ENCODE peak calls at places on chromosome 22, in ten cellular contexts. R is SK-N-SH, O is A549, W is mesendoderm, T is H1, E is spleen, S is ascending aorta, Y is neural progenitor cell, H is left ventricle myocardium inferior, U is MM.1S. K is an unnamed sample. For H3K4me1, the result is how much of the 10 kb centered on the place peaks cover.

GRCh38 chr22:24474221-24474620 is 20.9 kb upstream of the UPB1 start:
- DNase-seq in R (no peak), O (no peak), W (peak), T (no peak), E (no peak), S (no peak), Y (no peak), H (no peak), U (no peak), K (no peak)

GRCh38 chr22:22720724-22721261 is 76.4 kb downstream of the GGTLC2 start:
- DNase-seq in R (no peak), O (no peak), W (no peak), T (no peak), E (no peak), S (no peak), Y (no peak), H (no peak), U (peak), K (no peak)

GRCh38 chr22:27801616-27802388 is at the start of gene MN1:
- DNase-seq in R (peak), O (peak), W (no peak), T (no peak), E (no peak), S (peak), Y (peak), H (peak), U (no peak), K (peak)

GRCh38 chr22:27063381-27063780 is 406.0 kb downstream of the MIAT start:
- DNase-seq in R (peak), O (no peak), W (no peak), T (no peak), E (no peak), S (no peak), Y (no peak), H (no peak), U (no peak), K (no peak)

GRCh38 chr22:31089101-31090100 is 8.3 kb downstream of the SMTN start:
- DNase-seq in R (peak), O (no peak), W (no peak), T (no peak), E (peak), S (peak), Y (peak), H (no peak), U (peak), K (no peak)

GRCh38 chr22:47352920-47353700 is 590.7 kb downstream of the TBC1D22A start:
- DNase-seq in R (no peak), O (no peak), W (no peak), T (no peak), E (peak), S (no peak), Y (no peak), H (no peak), U (no peak), K (no peak)

GRCh38 chr22:17980638-17981051 is 43.7 kb downstream of the MICAL3 start:
- DNase-seq in R (peak), O (no peak), W (no peak), T (no peak), E (peak), S (no peak), Y (peak), H (peak), U (no peak), K (no peak)

GRCh38 chr22:40345801-40346177 is 511 bp upstream of the ADSL start:
- DNase-seq in R (peak), O (no peak), W (no peak), T (no peak), E (peak), S (no peak), Y (peak), H (no peak), U (peak), K (peak)

GRCh38 chr22:23376256-23376655 is 195.9 kb downstream of the BCR start:
- DNase-seq in R (no peak), O (peak), W (peak), T (no peak), E (no peak), S (no peak), Y (no peak), H (no peak), U (peak), K (no peak)

GRCh38 chr22:46107753-46108563 is 42.4 kb upstream of the PPARA start:
- DNase-seq in R (peak), O (no peak), W (no peak), T (no peak), E (no peak), S (no peak), Y (no peak), H (no peak), U (no peak), K (no peak)

GRCh38 chr22:21982338-21982965 is at the start of gene TOP3B:
- DNase-seq in R (peak), O (peak), W (peak), T (no peak), E (peak), S (peak), Y (peak), H (peak), U (peak), K (peak)

GRCh38 chr22:35555351-35555915 is 14.8 kb downstream of the RASD2 start:
- DNase-seq in R (no peak), O (no peak), W (no peak), T (no peak), E (no peak), S (no peak), Y (no peak), H (no peak), U (no peak), K (no peak)

GRCh38 chr22:23684051-23684450 is 6.8 kb upstream of the RGL4 start:
- DNase-seq in R (no peak), O (no peak), W (no peak), T (no peak), E (no peak), S (peak), Y (no peak), H (no peak), U (no peak), K (no peak)

GRCh38 chr22:26445577-26446275 is 16.7 kb downstream of the ASPHD2 start:
- DNase-seq in R (no peak), O (no peak), W (no peak), T (no peak), E (no peak), S (no peak), Y (no peak), H (no peak), U (no peak), K (no peak)

GRCh38 chr22:33028191-33028700 is 29.9 kb downstream of the SYN3 start:
- DNase-seq in R (no peak), O (no peak), W (no peak), T (no peak), E (no peak), S (peak), Y (no peak), H (no peak), U (no peak), K (no peak)

GRCh38 chr22:44831885-44832284 is 79.5 kb downstream of the ARHGAP8 start:
- DNase-seq in R (no peak), O (no peak), W (no peak), T (no peak), E (no peak), S (no peak), Y (no peak), H (no peak), U (no peak), K (no peak)

GRCh38 chr22:23180893-23181762 is 819 bp downstream of the BCR start:
- DNase-seq in R (peak), O (no peak), W (peak), T (no peak), E (peak), S (no peak), Y (peak), H (peak), U (peak), K (peak)

GRCh38 chr22:50161508-50162390 is 8.8 kb upstream of the PANX2 start:
- DNase-seq in R (no peak), O (no peak), W (no peak), T (no peak), E (no peak), S (no peak), Y (no peak), H (no peak), U (no peak), K (no peak)

GRCh38 chr22:36281726-36282077 is 28.8 kb downstream of the APOL1 start:
- DNase-seq in R (no peak), O (no peak), W (no peak), T (no peak), E (no peak), S (no peak), Y (no peak), H (no peak), U (no peak), K (no peak)

GRCh38 chr22:22721681-22722309 is 77.4 kb downstream of the GGTLC2 start:
- DNase-seq in R (no peak), O (no peak), W (no peak), T (no peak), E (no peak), S (no peak), Y (no peak), H (no peak), U (no peak), K (no peak)

DNA sequence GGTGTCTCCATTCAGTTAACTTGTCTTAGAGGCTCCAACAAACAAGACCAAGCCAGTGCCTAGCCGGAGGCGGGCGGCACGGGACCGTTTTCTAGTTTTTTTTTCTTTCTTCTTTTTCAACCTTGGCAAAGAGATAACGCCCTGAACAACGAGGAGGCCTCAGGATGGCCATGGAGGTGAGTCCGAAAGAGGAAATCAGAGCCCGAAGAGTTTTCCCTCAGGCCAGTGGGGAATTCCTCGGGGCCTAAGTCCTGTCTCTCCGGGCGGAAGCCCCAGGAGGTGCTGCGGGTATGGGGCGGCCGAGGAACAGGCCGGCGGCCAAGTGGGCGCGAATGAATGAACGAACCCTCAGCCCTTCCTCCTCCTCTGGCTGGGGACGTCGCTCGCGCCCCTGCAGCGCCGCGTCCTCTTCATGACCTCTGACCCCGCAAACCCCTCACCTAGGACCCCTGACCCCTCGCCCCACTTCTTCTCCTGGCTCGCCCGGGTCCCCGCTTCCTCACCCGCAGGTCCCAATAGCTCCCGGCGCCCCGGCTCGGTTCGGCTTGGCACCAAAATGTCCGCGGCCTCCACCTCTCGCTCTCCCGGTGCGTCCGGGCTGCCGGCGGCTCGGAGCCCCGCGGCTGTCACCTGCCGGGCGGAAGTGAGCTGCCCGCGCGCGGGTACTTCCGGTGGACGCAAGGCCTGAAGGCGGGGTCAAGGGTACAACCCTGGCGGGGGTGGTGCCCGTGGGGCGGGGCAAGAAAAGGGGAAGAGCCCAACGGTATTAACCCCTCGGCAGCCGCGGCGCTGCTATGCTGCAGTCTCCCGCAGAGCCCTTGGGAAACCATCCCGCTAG is at the start of gene AP1B1:
- DNase-seq in R (peak), O (peak), W (peak), T (peak), E (peak), S (peak), Y (peak), H (peak), U (peak), K (peak)
- H3K4me1 ChIP-seq in R (under half), O (under half), W (under half), T (under half), E (under half), S (under half), Y (under half), H (under half), U (under half), K (under half)

GRCh38 chr22:20507253-20508066 is at the start of gene MED15:
- DNase-seq in R (peak), O (peak), W (peak), T (peak), E (peak), S (peak), Y (peak), H (peak), U (peak), K (peak)

GRCh38 chr22:20508815-20509271 is 1.4 kb downstream of the MED15 start:
- DNase-seq in R (no peak), O (no peak), W (no peak), T (no peak), E (no peak), S (no peak), Y (no peak), H (no peak), U (no peak), K (peak)

GRCh38 chr22:20509344-20510047 is 2.1 kb downstream of the MED15 start:
- DNase-seq in R (peak), O (peak), W (peak), T (no peak), E (peak), S (peak), Y (peak), H (peak), U (peak), K (peak)

GRCh38 chr22:20503816-20504215 is 3.6 kb upstream of the MED15 start:
- DNase-seq in R (no peak), O (no peak), W (no peak), T (no peak), E (no peak), S (no peak), Y (no peak), H (no peak), U (no peak), K (no peak)

GRCh38 chr22:20506543-20507252 is 712 bp upstream of the MED15 start:
- DNase-seq in R (no peak), O (no peak), W (no peak), T (no peak), E (no peak), S (no peak), Y (no peak), H (no peak), U (no peak), K (no peak)
- H3K4me3 ChIP-seq in R (peak), O (peak), W (no peak), T (peak), E (peak), S (peak), Y (peak), H (peak), U (peak), K (peak)

GRCh38 chr22:43291381-43291780 is 51.8 kb downstream of the SCUBE1 start:
- DNase-seq in R (no peak), O (no peak), W (no peak), T (no peak), E (no peak), S (no peak), Y (no peak), H (no peak), U (no peak), K (no peak)
- H3K4me1 ChIP-seq in R (under half), O (under half), W (under half), T (under half), E (under half), S (under half), Y (under half), H (under half), U (under half), K (under half)

GRCh38 chr22:28951530-28951929 is 68.2 kb downstream of the ZNRF3 start:
- DNase-seq in R (no peak), O (no peak), W (no peak), T (no peak), E (no peak), S (no peak), Y (no peak), H (no peak), U (no peak), K (no peak)
- H3K4me3 ChIP-seq in R (no peak), O (no peak), W (no peak), T (no peak), E (no peak), S (no peak), Y (no peak), H (no peak), U (no peak), K (no peak)

DNA sequence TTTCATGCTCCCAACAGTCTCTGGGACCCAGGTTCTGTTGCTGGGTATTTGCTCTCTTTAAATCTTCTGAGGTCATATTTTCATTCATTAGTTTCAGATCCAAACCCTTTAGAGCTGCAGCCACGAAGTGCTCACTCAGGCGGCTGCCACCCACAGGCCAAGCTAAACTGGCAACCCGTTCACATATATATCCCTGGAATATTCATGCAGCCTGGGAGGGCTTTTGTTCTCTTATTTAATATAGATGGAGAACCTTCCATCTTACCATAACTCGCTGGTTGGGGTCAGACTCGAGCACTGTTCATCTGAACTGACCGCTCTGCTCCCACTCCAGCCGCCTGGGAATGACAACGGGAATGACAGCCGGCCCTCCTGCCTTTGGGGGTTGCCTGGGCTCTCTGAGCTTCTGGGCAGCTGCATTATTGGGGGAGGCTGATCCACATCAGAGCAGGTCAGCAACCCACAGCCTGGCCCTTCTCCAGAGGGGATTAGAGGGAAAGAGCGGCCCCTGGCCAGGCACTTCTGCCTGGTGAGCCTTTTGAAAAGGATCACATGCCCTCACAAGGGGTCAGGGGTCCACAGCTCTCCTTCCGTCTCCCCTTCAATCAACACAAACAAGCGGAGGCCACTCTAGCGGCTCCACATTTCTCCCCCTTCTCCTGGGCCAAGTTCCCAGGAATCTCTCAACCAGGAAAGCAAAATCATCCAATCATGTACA is 11.9 kb downstream of the TMEM184B start:
- DNase-seq in R (no peak), O (no peak), W (no peak), T (no peak), E (no peak), S (no peak), Y (peak), H (no peak), U (peak), K (no peak)
- H3K4me1 ChIP-seq in R (under half), O (under half), W (under half), T (under half), E (under half), S (under half), Y (under half), H (half or more), U (under half), K (under half)

GRCh38 chr22:37542959-37543358 is 17.3 kb upstream of the CDC42EP1 start:
- DNase-seq in R (peak), O (no peak), W (no peak), T (no peak), E (no peak), S (no peak), Y (no peak), H (no peak), U (no peak), K (no peak)

GRCh38 chr22:37547249-37547741 is 13.0 kb upstream of the CDC42EP1 start:
- DNase-seq in R (no peak), O (no peak), W (no peak), T (no peak), E (no peak), S (no peak), Y (no peak), H (no peak), U (no peak), K (no peak)

GRCh38 chr22:37546436-37547248 is 13.6 kb upstream of the CDC42EP1 start:
- DNase-seq in R (no peak), O (no peak), W (peak), T (no peak), E (no peak), S (peak), Y (peak), H (peak), U (no peak), K (peak)

GRCh38 chr22:37545703-37546435 is 14.4 kb upstream of the CDC42EP1 start:
- DNase-seq in R (no peak), O (peak), W (peak), T (peak), E (peak), S (peak), Y (peak), H (peak), U (no peak), K (peak)

GRCh38 chr22:37544955-37545702 is 15.2 kb upstream of the CDC42EP1 start:
- DNase-seq in R (peak), O (peak), W (peak), T (peak), E (no peak), S (peak), Y (peak), H (peak), U (peak), K (peak)
- H3K4me3 ChIP-seq in R (no peak), O (peak), W (no peak), T (peak), E (no peak), S (peak), Y (no peak), H (peak), U (no peak), K (no peak)

K was measured in kidney.